ENCODE peak calls at places on chromosomes 7 and 10, in six cellular contexts. One of them, this sample, is unnamed. For H3K4me1, the result is how much of the 10 kb centered on the place peaks cover.

GRCh38 chr10:124672181-124672638 is 72.0 kb downstream of the FAM53B start:
- DNase-seq in spleen: peak
- DNase-seq in prostate gland: no peak
- DNase-seq in K562: no peak
- DNase-seq in HCT116: no peak
- DNase-seq in H1: no peak
- DNase-seq in this sample: no peak

GRCh38 chr10:75038335-75038734 is 73.1 kb upstream of the SAMD8 start:
- DNase-seq in prostate gland: no peak
- DNase-seq in HCT116: no peak
- DNase-seq in H1: no peak
- DNase-seq in K562: no peak
- DNase-seq in spleen: no peak
- DNase-seq in this sample: no peak

GRCh38 chr10:130817674-130818073 is 493.8 kb downstream of the TCERG1L start:
- DNase-seq in K562: no peak
- DNase-seq in prostate gland: no peak
- DNase-seq in H1: no peak
- DNase-seq in spleen: no peak
- DNase-seq in HCT116: no peak
- DNase-seq in this sample: peak

GRCh38 chr10:117590516-117590915 is 48.0 kb downstream of the EMX2 start:
- DNase-seq in K562: no peak
- DNase-seq in HCT116: no peak
- DNase-seq in prostate gland: no peak
- DNase-seq in spleen: no peak
- DNase-seq in H1: no peak
- DNase-seq in this sample: no peak

GRCh38 chr7:1027285-1028043 is 16.9 kb upstream of the GPR146 start:
- DNase-seq in HCT116: no peak
- DNase-seq in prostate gland: no peak
- DNase-seq in spleen: peak
- DNase-seq in H1: peak
- DNase-seq in K562: peak
- DNase-seq in this sample: no peak

GRCh38 chr10:70910486-70911350 is 22.4 kb upstream of the PCBD1 start:
- DNase-seq in prostate gland: no peak
- DNase-seq in HCT116: no peak
- DNase-seq in spleen: peak
- DNase-seq in K562: no peak
- DNase-seq in H1: no peak
- DNase-seq in this sample: no peak

GRCh38 chr7:64515330-64515729 is 47.5 kb downstream of the ZNF680 start:
- DNase-seq in prostate gland: peak
- DNase-seq in K562: no peak
- DNase-seq in H1: no peak
- DNase-seq in spleen: no peak
- DNase-seq in HCT116: no peak
- DNase-seq in this sample: no peak

GRCh38 chr10:62560207-62560819 is 186.1 kb downstream of the ZNF365 start:
- DNase-seq in prostate gland: no peak
- DNase-seq in HCT116: no peak
- DNase-seq in spleen: no peak
- DNase-seq in K562: no peak
- DNase-seq in H1: no peak
- DNase-seq in this sample: peak

DNA sequence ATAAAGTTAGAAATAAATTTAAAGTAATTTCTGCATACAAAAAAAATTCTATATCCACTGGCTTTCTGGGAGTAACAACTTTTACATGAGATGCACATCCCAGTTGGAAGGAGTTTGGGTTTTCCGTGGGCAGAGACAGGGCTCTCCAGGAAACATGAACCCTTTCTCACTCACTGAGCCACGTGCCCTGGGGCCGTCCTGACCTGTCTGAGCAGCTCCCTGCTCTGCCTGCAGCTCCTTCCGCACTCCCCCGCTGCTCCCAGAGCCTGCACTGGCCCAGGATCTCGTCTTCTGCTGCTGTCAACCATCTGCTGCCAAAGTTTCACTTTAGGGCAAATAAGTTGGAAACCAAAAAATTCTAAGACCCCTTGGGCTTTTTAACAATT is 169.1 kb downstream of the DIP2C start:
- DNase-seq in K562: no peak
- DNase-seq in HCT116: no peak
- DNase-seq in prostate gland: peak
- DNase-seq in spleen: peak
- DNase-seq in H1: no peak
- DNase-seq in this sample: no peak
- H3K4me1 ChIP-seq in K562: under half
- H3K4me1 ChIP-seq in HCT116: under half
- H3K4me1 ChIP-seq in prostate gland: under half
- H3K4me1 ChIP-seq in spleen: under half
- H3K4me1 ChIP-seq in H1: under half
- H3K4me1 ChIP-seq in this sample: under half

DNA sequence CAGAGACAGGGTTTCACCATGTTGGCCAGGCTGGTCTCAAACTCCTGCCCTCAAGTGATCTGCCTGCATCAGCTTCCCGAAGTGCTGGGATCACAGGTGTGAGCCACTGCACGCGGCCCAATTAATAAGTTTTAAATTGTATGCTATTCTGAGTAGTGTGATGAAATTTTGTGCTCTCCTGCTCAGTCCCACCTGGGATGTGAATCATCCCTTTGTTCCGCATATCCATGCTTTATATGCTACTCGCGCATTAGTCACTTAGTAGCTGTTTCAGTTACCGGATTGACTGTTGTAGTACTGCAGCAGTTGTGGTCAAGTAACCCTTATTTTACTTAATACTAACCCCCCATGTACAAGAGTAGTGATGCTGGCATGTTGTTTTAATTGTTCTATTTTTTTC is 47.3 kb upstream of the OIT3 start:
- DNase-seq in H1: no peak
- DNase-seq in K562: no peak
- DNase-seq in prostate gland: no peak
- DNase-seq in HCT116: peak
- DNase-seq in spleen: no peak
- DNase-seq in this sample: no peak
- TF ChIP-seq POLR2A in H1: no peak
- TF ChIP-seq POLR2A in K562: no peak
- TF ChIP-seq POLR2A in prostate gland: no peak
- TF ChIP-seq POLR2A in HCT116: no peak
- TF ChIP-seq POLR2A in spleen: no peak
- TF ChIP-seq POLR2A in this sample: no peak

GRCh38 chr7:128781851-128782250 is 6.3 kb upstream of the OPN1SW start:
- DNase-seq in prostate gland: no peak
- DNase-seq in HCT116: no peak
- DNase-seq in H1: no peak
- DNase-seq in spleen: no peak
- DNase-seq in K562: no peak
- DNase-seq in this sample: no peak
- TF ChIP-seq POLR2AphosphoS5 in prostate gland: no peak
- TF ChIP-seq POLR2AphosphoS5 in HCT116: no peak
- TF ChIP-seq POLR2AphosphoS5 in H1: no peak
- TF ChIP-seq POLR2AphosphoS5 in spleen: no peak
- TF ChIP-seq POLR2AphosphoS5 in K562: no peak
- TF ChIP-seq POLR2AphosphoS5 in this sample: peak

GRCh38 chr7:37342170-37342569 is 106.5 kb downstream of the ELMO1 start:
- DNase-seq in HCT116: no peak
- DNase-seq in H1: no peak
- DNase-seq in spleen: no peak
- DNase-seq in K562: no peak
- DNase-seq in prostate gland: no peak
- DNase-seq in this sample: no peak
- H3K4me1 ChIP-seq in HCT116: under half
- H3K4me1 ChIP-seq in H1: under half
- H3K4me1 ChIP-seq in spleen: half or more
- H3K4me1 ChIP-seq in K562: under half
- H3K4me1 ChIP-seq in prostate gland: under half
- H3K4me1 ChIP-seq in this sample: under half

DNA sequence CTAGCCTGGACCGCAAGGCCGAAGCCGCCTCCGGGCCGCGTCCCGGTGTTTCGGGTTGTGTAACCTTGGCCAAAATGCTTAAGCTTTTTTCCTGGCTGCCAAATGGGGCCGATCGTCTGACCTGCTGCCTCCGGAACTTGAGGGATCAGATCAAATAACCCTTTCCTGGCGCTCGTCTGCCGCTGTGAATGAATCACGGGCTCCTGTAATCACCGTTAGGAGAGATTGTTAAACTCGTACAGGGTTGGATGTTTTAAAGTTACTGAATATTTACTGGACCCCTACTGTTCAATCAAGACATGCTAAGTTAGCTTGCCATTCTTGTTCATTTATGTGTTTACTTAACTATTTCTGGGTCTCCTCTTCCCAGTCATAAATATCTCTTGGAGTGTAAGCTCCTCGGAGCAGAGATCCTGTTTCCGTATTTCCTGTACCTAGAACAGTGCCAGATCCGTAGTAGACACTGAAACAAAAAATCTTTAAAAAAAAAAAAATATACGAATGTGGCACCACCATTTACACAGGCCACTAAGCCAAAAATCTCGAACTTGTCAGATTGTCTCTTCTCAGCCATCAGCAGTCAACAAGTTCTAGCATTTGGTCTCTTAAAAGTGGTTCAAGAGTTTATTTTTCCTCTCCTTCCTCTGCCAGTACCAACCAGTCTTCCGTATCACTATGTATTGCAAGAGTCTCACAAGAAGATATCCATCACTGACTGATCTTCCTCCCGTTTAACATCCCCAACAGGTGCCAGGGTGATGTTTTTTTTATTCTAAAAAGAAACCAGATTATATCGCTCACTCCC is 645 bp upstream of the TM9SF3 start:
- DNase-seq in K562: no peak
- DNase-seq in H1: no peak
- DNase-seq in HCT116: peak
- DNase-seq in spleen: no peak
- DNase-seq in prostate gland: peak
- DNase-seq in this sample: peak
- TF ChIP-seq POLR2A in K562: peak
- TF ChIP-seq POLR2A in H1: no peak
- TF ChIP-seq POLR2A in HCT116: no peak
- TF ChIP-seq POLR2A in spleen: no peak
- TF ChIP-seq POLR2A in prostate gland: no peak
- TF ChIP-seq POLR2A in this sample: no peak

GRCh38 chr7:50266893-50267386 is 37.6 kb upstream of the IKZF1 start:
- DNase-seq in HCT116: no peak
- DNase-seq in K562: peak
- DNase-seq in H1: no peak
- DNase-seq in spleen: peak
- DNase-seq in prostate gland: no peak
- DNase-seq in this sample: no peak
- TF ChIP-seq POLR2AphosphoS5 in HCT116: no peak
- TF ChIP-seq POLR2AphosphoS5 in K562: no peak
- TF ChIP-seq POLR2AphosphoS5 in H1: no peak
- TF ChIP-seq POLR2AphosphoS5 in spleen: peak
- TF ChIP-seq POLR2AphosphoS5 in prostate gland: no peak
- TF ChIP-seq POLR2AphosphoS5 in this sample: no peak

DNA sequence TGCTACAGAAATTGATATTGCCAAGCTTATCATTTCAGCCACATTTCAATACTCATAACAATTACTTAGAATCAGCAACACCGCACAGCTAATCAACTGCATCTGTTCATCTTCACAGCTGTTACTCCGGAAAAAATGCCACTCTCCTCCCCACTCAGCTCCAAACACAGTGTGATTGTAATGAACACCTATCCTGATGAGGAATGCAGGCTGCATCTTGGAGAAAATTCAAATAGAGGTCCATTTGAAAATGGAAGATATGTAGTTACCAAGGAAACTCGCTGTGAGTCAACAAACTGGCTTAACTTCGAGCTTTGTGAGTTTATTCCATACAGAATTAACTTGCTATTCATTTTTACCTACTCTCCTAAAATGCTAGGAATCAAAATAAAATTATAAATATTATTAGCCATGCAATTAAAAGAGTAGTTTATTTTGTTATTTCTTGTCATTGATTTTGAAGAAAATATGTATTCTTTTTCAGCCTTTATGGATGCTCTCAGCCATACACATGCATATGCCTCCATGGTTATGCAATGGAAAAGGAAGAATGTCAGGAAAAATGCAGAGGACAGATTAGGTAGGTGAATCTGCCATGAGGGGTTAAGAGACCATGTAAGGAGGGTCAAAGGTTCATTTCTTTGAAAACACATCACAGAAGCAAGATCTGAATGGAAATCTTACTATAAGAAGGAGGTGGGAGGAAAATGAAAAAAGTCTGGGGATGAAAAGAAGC is 267.2 kb downstream of the POM121L12 start:
- DNase-seq in HCT116: no peak
- DNase-seq in K562: no peak
- DNase-seq in H1: no peak
- DNase-seq in prostate gland: no peak
- DNase-seq in spleen: no peak
- DNase-seq in this sample: no peak
- H3K4me1 ChIP-seq in HCT116: under half
- H3K4me1 ChIP-seq in K562: under half
- H3K4me1 ChIP-seq in H1: under half
- H3K4me1 ChIP-seq in prostate gland: under half
- H3K4me1 ChIP-seq in spleen: under half
- H3K4me1 ChIP-seq in this sample: under half

This sample was measured in esophagus muscularis mucosa.